ENCODE peak calls at places on chromosomes 5 and 9, in five cellular contexts. F is AG09319, K is PC-9, I is BJ, W is endothelial cell. U is an unnamed sample.

GRCh38 chr5:95886340-95887044 is 64.0 kb upstream of the GLRX start:
- DNase-seq in K (no peak), W (no peak), I (no peak), F (no peak), U (no peak)

GRCh38 chr5:7225826-7226225 is 170.1 kb upstream of the ADCY2 start:
- DNase-seq in K (no peak), W (no peak), I (no peak), F (no peak), U (no peak)

GRCh38 chr9:4174781-4175180 is 125.1 kb downstream of the GLIS3 start:
- DNase-seq in W (no peak), F (no peak), K (no peak), I (no peak), U (no peak)

GRCh38 chr5:28077291-28078240 is 1039.2 kb upstream of the CDH9 start:
- DNase-seq in F (no peak), I (no peak), W (no peak), K (no peak), U (no peak)

GRCh38 chr9:111838439-111838838 is 43.7 kb upstream of the SHOC1 start:
- DNase-seq in F (no peak), I (no peak), K (no peak), W (no peak), U (no peak)

GRCh38 chr5:174693697-174694400 is 30.5 kb upstream of the MSX2 start:
- DNase-seq in I (no peak), F (no peak), W (no peak), K (no peak), U (no peak)

GRCh38 chr9:109510506-109510905 is 12.4 kb upstream of the PTPN3 start:
- DNase-seq in W (no peak), I (no peak), K (no peak), F (no peak), U (no peak)

GRCh38 chr9:114472765-114473446 is 32.4 kb downstream of the WHRN start:
- DNase-seq in W (no peak), I (no peak), K (no peak), F (no peak), U (no peak)

GRCh38 chr9:136086213-136086881 is 8.7 kb downstream of the NACC2 start:
- DNase-seq in W (no peak), F (no peak), I (no peak), K (no peak), U (no peak)

GRCh38 chr9:86706391-86706790 is 240.9 kb downstream of the GAS1 start:
- DNase-seq in K (no peak), W (no peak), I (no peak), F (no peak), U (no peak)

GRCh38 chr9:35395076-35395675 is 94.7 kb upstream of the RUSC2 start:
- DNase-seq in I (no peak), W (no peak), F (no peak), K (no peak), U (no peak)

GRCh38 chr5:178208540-178209227 is 4.4 kb downstream of the HNRNPAB start:
- DNase-seq in F (no peak), I (no peak), K (no peak), W (no peak), U (no peak)

GRCh38 chr5:152572812-152573211 is 167.7 kb upstream of the NMUR2 start:
- DNase-seq in K (no peak), F (no peak), W (no peak), I (no peak), U (no peak)

GRCh38 chr5:178057839-178058238 is 55.5 kb upstream of the N4BP3 start:
- DNase-seq in K (no peak), I (no peak), W (no peak), F (no peak), U (no peak)

GRCh38 chr9:97527626-97528528 is 26.4 kb downstream of the TMOD1 start:
- DNase-seq in K (no peak), I (no peak), F (no peak), W (no peak), U (no peak)

GRCh38 chr5:103223031-103223955 is 35.3 kb upstream of the MACIR start:
- DNase-seq in W (no peak), K (no peak), I (no peak), F (no peak), U (no peak)

GRCh38 chr5:79318935-79319614 is 83.1 kb downstream of the JMY start:
- DNase-seq in F (peak), W (no peak), I (peak), K (peak), U (no peak)

GRCh38 chr9:130780865-130781504 is 54.1 kb upstream of the ABL1 start:
- DNase-seq in F (peak), W (no peak), K (no peak), I (peak), U (peak)

GRCh38 chr5:159041754-159042153 is 58.0 kb downstream of the EBF1 start:
- DNase-seq in K (no peak), F (no peak), W (no peak), I (no peak), U (no peak)

GRCh38 chr5:132429451-132430440 is 60.2 kb downstream of the SLC22A5 start:
- DNase-seq in I (no peak), W (no peak), F (no peak), K (no peak), U (no peak)

GRCh38 chr5:177330991-177331837 is 19.5 kb upstream of the MXD3 start:
- DNase-seq in W (no peak), K (no peak), F (no peak), I (no peak), U (no peak)

DNA sequence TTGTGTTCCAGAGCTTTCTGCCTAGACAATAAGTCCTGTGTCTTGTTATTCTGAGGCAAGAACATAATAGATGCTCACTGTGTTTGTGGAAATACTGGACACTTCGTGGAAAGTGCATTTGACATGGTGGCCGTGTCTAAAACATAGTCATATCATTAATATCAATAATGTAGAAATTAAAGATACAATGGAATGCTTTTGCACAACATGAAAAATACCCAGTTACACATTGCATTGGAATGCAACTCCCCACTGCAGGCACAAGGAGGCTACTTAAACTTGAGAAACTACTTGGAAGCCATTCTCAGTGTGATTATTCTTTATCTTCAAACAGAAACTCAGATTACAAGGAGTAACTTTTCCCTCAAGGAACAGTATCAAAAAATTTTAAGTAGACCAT is 145.3 kb upstream of the ZNF462 start:
- DNase-seq in W (no peak), I (peak), K (peak), F (peak), U (no peak)
- TF ChIP-seq CTCF in W (no peak), I (peak), K (peak), F (no peak), U (peak)

DNA sequence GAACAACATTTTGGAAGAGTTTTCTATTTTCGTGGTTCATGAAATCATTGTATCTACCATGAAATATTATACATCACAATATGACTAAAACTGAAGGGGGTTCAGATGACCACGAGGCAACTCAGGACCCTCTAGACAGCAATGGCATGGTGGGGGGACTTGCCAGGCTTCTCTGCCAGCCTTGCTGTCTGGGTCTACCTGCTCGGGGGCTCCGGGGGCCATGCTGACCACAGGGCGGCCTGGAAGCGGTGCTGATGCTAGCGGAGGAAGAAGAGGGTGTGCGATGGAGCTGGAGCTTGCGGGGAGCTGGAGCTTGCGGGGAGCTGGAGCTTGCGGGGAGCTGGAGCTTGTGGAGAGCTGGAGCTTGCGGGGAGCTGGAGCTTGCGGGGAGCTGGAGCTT is 89.2 kb upstream of the IRX4 start:
- DNase-seq in W (no peak), I (no peak), F (no peak), K (no peak), U (no peak)
- TF ChIP-seq CTCF in W (no peak), I (no peak), F (no peak), K (no peak), U (no peak)

GRCh38 chr9:29691758-29692407 is 2118.6 kb upstream of the C9orf72 start:
- DNase-seq in W (peak), I (no peak), F (no peak), K (no peak), U (no peak)
- TF ChIP-seq CTCF in W (peak), I (no peak), F (no peak), K (no peak), U (no peak)

DNA sequence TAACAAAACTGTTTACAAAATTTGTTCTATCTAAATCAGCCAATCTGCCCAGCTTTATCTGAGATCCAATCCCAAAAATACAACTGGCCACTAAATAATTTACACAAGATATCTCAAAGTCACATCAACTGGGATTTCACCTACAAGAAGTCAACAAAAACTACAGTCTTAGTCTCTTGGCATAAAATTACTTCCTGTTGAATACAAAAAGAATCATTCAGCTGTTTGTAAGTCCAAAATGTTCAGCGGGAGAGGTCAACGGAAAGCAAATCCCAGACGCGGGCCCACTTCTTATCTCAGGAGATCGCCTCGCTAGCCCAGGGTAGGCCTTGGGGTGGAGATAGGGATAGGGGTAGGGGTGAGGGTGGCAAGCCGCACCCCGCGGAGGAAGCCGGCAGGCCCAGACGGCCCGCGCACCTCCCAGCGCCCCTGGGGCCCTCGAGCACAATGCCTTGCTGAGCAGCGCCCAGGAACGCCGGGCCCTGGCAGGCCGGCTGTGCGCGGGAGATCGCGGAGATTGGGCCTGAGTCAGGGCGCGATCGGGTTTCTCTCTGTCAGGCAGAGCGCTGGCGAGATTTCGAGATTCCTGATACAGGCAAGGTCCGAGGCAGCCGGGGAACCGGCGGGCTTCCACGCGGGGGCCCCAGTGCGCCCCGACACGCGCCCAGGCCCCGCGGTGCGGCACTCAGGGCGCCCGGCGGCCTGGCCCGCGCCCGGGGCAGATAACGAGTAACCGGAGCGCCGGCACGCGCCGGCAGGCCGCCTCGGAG is 710 bp downstream of the HINT1 start:
- DNase-seq in W (peak), K (peak), F (peak), I (no peak), U (peak)
- TF ChIP-seq CTCF in W (no peak), K (no peak), F (peak), I (no peak), U (no peak)

GRCh38 chr5:35341189-35341588 is 110.9 kb upstream of the PRLR start:
- DNase-seq in F (no peak), K (peak), W (no peak), I (no peak), U (no peak)

GRCh38 chr5:35342664-35343063 is 112.4 kb upstream of the PRLR start:
- DNase-seq in F (no peak), I (no peak), W (no peak), K (peak), U (no peak)

GRCh38 chr5:35339616-35340100 is 109.4 kb upstream of the PRLR start:
- DNase-seq in I (no peak), K (peak), F (no peak), W (no peak), U (no peak)

DNA sequence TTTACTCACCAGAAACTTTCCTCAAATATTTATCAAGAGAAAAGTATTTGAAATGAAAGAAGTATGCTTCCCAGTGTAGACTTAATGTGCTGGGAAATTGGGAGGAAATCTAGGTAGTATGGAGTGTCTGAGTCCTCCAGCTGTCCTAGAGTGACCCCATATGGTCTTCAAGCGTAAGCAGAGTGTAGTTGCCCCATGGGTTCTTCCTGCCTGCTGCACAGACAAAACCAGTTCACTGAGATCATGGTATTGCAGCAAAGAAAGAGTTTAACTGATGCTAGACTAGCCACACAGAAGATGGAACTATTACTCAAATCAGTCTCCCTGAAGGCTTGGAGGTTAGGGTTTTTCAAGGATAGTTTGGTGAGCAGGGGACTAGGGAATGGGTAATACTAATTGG is 114.9 kb upstream of the PRLR start:
- DNase-seq in K (no peak), F (no peak), W (no peak), I (no peak), U (no peak)
- TF ChIP-seq CTCF in K (no peak), F (peak), W (no peak), I (no peak), U (no peak)

GRCh38 chr9:76218151-76218867 is 175.9 kb downstream of the RFK start:
- DNase-seq in K (no peak), W (no peak), F (no peak), I (no peak), U (no peak)

GRCh38 chr9:76218868-76219462 is 175.3 kb downstream of the RFK start:
- DNase-seq in W (no peak), I (no peak), K (no peak), F (no peak), U (no peak)

GRCh38 chr9:76216161-76216649 is 178.0 kb downstream of the RFK start:
- DNase-seq in K (peak), W (no peak), F (peak), I (peak), U (no peak)

GRCh38 chr9:76213751-76214150 is 180.5 kb downstream of the RFK start:
- DNase-seq in K (no peak), W (no peak), F (no peak), I (no peak), U (no peak)

GRCh38 chr9:76215066-76215465 is 179.2 kb downstream of the RFK start:
- DNase-seq in I (peak), K (peak), F (peak), W (no peak), U (no peak)
- TF ChIP-seq CTCF in I (no peak), K (no peak), F (peak), W (no peak), U (no peak)

GRCh38 chr9:105006514-105006913 is 78.6 kb upstream of the ABCA1 start:
- DNase-seq in K (no peak), I (no peak), F (no peak), W (no peak), U (no peak)
- TF ChIP-seq CTCF in K (no peak), I (no peak), F (no peak), W (no peak), U (no peak)

GRCh38 chr5:74957906-74958305 is 91.7 kb upstream of the FAM169A start:
- DNase-seq in I (no peak), K (no peak), W (no peak), F (no peak), U (no peak)

GRCh38 chr5:74966151-74967050 is 86.0 kb downstream of the GCNT4 start:
- DNase-seq in W (no peak), K (no peak), I (no peak), F (no peak), U (no peak)

GRCh38 chr5:74963407-74963806 is 89.0 kb downstream of the GCNT4 start:
- DNase-seq in W (no peak), I (no peak), F (no peak), K (no peak), U (no peak)
- TF ChIP-seq CTCF in W (no peak), I (no peak), F (no peak), K (no peak), U (no peak)

DNA sequence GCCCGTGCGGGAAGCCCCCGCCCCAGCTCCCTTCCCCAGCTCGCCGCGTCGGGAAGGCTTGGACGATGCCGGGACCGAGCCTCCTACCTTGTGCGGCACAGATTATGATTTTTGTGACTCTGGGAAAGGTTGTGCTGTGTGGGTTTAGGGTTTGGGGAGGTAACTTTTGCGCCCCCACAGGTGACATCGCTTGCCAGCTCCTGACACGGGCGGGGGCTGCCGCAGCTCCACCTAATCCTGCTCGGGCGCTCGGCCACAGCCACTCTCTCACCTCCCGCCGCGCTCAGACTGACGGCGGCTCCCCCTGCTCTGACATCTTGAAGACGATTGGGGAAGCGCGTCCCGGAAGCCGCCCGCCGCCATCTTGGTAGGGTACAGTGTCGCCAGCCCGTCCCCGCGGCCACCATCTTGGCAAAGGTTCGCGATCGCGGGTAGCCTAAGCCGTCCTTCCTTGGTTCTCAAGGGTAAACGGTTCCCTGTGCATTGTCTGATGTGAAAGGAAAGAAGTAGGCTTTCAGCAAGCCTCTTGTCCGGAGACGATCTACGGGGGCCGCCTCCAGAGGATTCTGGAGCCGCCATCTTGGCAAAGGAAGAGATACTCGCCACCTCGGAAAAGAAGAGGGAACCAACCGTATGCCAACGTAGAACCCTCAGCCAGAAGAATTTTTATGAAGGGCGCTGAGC is 1.7 kb upstream of the NR3C1 start:
- DNase-seq in I (no peak), F (peak), W (peak), K (peak), U (peak)
- TF ChIP-seq CTCF in I (no peak), F (peak), W (no peak), K (peak), U (peak)

U was measured in thoracic aorta.